ENCODE peak calls at places on chromosomes 16 and 17, in six cellular contexts. One of them, this sample, is unnamed.
A peak's percentile ranks its signal among the peaks of the same experiment; 100 is the strongest.

GRCh38 chr16:60203525-60204124 is 1469.5 kb upstream of the GOT2 start:
- DNase-seq in GM23338: peak; percentile 61
- DNase-seq in Peyer's patch: no peak
- DNase-seq in body of pancreas: no peak
- DNase-seq in BE2C: no peak
- DNase-seq in lung: no peak
- DNase-seq in this sample: no peak

GRCh38 chr16:30473231-30474061 is 904 bp downstream of the ITGAL start:
- DNase-seq in lung: no peak
- DNase-seq in GM23338: no peak
- DNase-seq in body of pancreas: no peak
- DNase-seq in BE2C: no peak
- DNase-seq in Peyer's patch: peak; percentile 59
- DNase-seq in this sample: no peak

GRCh38 chr17:43406676-43407645 is 8.2 kb downstream of the ARL4D start:
- DNase-seq in Peyer's patch: no peak
- DNase-seq in body of pancreas: no peak
- DNase-seq in lung: no peak
- DNase-seq in GM23338: peak; percentile 30
- DNase-seq in BE2C: no peak
- DNase-seq in this sample: peak; percentile 56

GRCh38 chr17:76737676-76738467 is at the start of gene MFSD11:
- DNase-seq in Peyer's patch: peak; percentile 87
- DNase-seq in body of pancreas: peak; percentile 92
- DNase-seq in GM23338: peak; percentile 96
- DNase-seq in lung: peak; percentile 91
- DNase-seq in BE2C: peak; percentile 97
- DNase-seq in this sample: peak; percentile 96

GRCh38 chr16:26672206-26672605 is 394.5 kb upstream of the C16orf82 start:
- DNase-seq in BE2C: no peak
- DNase-seq in lung: no peak
- DNase-seq in GM23338: no peak
- DNase-seq in Peyer's patch: no peak
- DNase-seq in body of pancreas: no peak
- DNase-seq in this sample: no peak

GRCh38 chr17:2777242-2777867 is 18.9 kb upstream of the RAP1GAP2 start:
- DNase-seq in BE2C: no peak
- DNase-seq in lung: no peak
- DNase-seq in Peyer's patch: no peak
- DNase-seq in GM23338: peak; percentile 71
- DNase-seq in body of pancreas: no peak
- DNase-seq in this sample: no peak

GRCh38 chr17:46964315-46965265 is 14.5 kb downstream of the RPRML start:
- DNase-seq in BE2C: no peak
- DNase-seq in Peyer's patch: no peak
- DNase-seq in GM23338: peak; percentile 72
- DNase-seq in body of pancreas: no peak
- DNase-seq in lung: no peak
- DNase-seq in this sample: peak; percentile 38

GRCh38 chr16:75000481-75001081 is 1.8 kb downstream of the ZNRF1 start:
- DNase-seq in lung: no peak
- DNase-seq in body of pancreas: no peak
- DNase-seq in BE2C: peak; percentile 35
- DNase-seq in GM23338: no peak
- DNase-seq in Peyer's patch: no peak
- DNase-seq in this sample: peak; percentile 17

GRCh38 chr17:14464741-14465140 is 163.9 kb downstream of the HS3ST3B1 start:
- DNase-seq in body of pancreas: no peak
- DNase-seq in Peyer's patch: no peak
- DNase-seq in lung: no peak
- DNase-seq in BE2C: no peak
- DNase-seq in GM23338: no peak
- DNase-seq in this sample: peak; percentile 85

GRCh38 chr17:55037828-55038227 is 69.3 kb downstream of the STXBP4 start:
- DNase-seq in Peyer's patch: no peak
- DNase-seq in lung: no peak
- DNase-seq in body of pancreas: no peak
- DNase-seq in BE2C: no peak
- DNase-seq in GM23338: no peak
- DNase-seq in this sample: no peak

GRCh38 chr17:28343491-28343932 is 8.0 kb downstream of the TNFAIP1 start:
- DNase-seq in body of pancreas: no peak
- DNase-seq in Peyer's patch: no peak
- DNase-seq in lung: no peak
- DNase-seq in GM23338: no peak
- DNase-seq in BE2C: no peak
- DNase-seq in this sample: no peak

GRCh38 chr16:23333962-23334361 is 31.9 kb downstream of the SCNN1B start:
- DNase-seq in GM23338: peak; percentile 22
- DNase-seq in BE2C: no peak
- DNase-seq in body of pancreas: no peak
- DNase-seq in lung: no peak
- DNase-seq in Peyer's patch: no peak
- DNase-seq in this sample: no peak

GRCh38 chr17:63429766-63430165 is 16.3 kb downstream of the CYB561 start:
- DNase-seq in BE2C: no peak
- DNase-seq in lung: no peak
- DNase-seq in Peyer's patch: no peak
- DNase-seq in body of pancreas: no peak
- DNase-seq in GM23338: no peak
- DNase-seq in this sample: no peak

GRCh38 chr16:84825896-84826557 is 6.2 kb downstream of the CRISPLD2 start:
- DNase-seq in GM23338: no peak
- DNase-seq in BE2C: no peak
- DNase-seq in lung: no peak
- DNase-seq in Peyer's patch: no peak
- DNase-seq in body of pancreas: no peak
- DNase-seq in this sample: peak; percentile 41

GRCh38 chr16:84827897-84828296 is 8.1 kb downstream of the CRISPLD2 start:
- DNase-seq in Peyer's patch: no peak
- DNase-seq in body of pancreas: no peak
- DNase-seq in lung: no peak
- DNase-seq in GM23338: no peak
- DNase-seq in BE2C: no peak
- DNase-seq in this sample: no peak

GRCh38 chr16:84826558-84826941 is 6.8 kb downstream of the CRISPLD2 start:
- DNase-seq in BE2C: peak; percentile 65
- DNase-seq in GM23338: no peak
- DNase-seq in lung: no peak
- DNase-seq in Peyer's patch: no peak
- DNase-seq in body of pancreas: no peak
- DNase-seq in this sample: no peak

GRCh38 chr16:84828322-84828721 is 8.5 kb downstream of the CRISPLD2 start:
- DNase-seq in Peyer's patch: no peak
- DNase-seq in lung: no peak
- DNase-seq in body of pancreas: no peak
- DNase-seq in BE2C: no peak
- DNase-seq in GM23338: no peak
- DNase-seq in this sample: no peak

GRCh38 chr16:84827131-84827574 is 7.4 kb downstream of the CRISPLD2 start:
- DNase-seq in BE2C: peak; percentile 87
- DNase-seq in GM23338: no peak
- DNase-seq in body of pancreas: no peak
- DNase-seq in Peyer's patch: no peak
- DNase-seq in lung: no peak
- DNase-seq in this sample: no peak
- H3K4me3 ChIP-seq in BE2C: peak overlapping the region; percentile 6
- H3K4me3 ChIP-seq in GM23338: no peak overlapping the region
- H3K4me3 ChIP-seq in body of pancreas: no peak overlapping the region
- H3K4me3 ChIP-seq in Peyer's patch: no peak overlapping the region
- H3K4me3 ChIP-seq in lung: no peak overlapping the region
- H3K4me3 ChIP-seq in this sample: no peak overlapping the region

GRCh38 chr16:19517424-19518089 is 4.3 kb downstream of the GDE1 start:
- DNase-seq in lung: no peak
- DNase-seq in BE2C: no peak
- DNase-seq in body of pancreas: no peak
- DNase-seq in GM23338: no peak
- DNase-seq in Peyer's patch: no peak
- DNase-seq in this sample: peak; percentile 36
- H3K36me3 ChIP-seq in lung: no peaks in the 10 kb centered on the region
- H3K36me3 ChIP-seq in BE2C: peaks cover 28% of the 10 kb centered on the region
- H3K36me3 ChIP-seq in body of pancreas: no peaks in the 10 kb centered on the region
- H3K36me3 ChIP-seq in GM23338: peaks cover 24% of the 10 kb centered on the region
- H3K36me3 ChIP-seq in Peyer's patch: peaks cover 10% of the 10 kb centered on the region
- H3K36me3 ChIP-seq in this sample: peaks cover 29% of the 10 kb centered on the region

GRCh38 chr16:14389359-14389758 is 240.7 kb downstream of the PARN start:
- DNase-seq in Peyer's patch: no peak
- DNase-seq in lung: no peak
- DNase-seq in BE2C: no peak
- DNase-seq in body of pancreas: no peak
- DNase-seq in GM23338: no peak
- DNase-seq in this sample: no peak

GRCh38 chr16:14384745-14385144 is 245.3 kb downstream of the PARN start:
- DNase-seq in GM23338: no peak
- DNase-seq in body of pancreas: no peak
- DNase-seq in lung: no peak
- DNase-seq in BE2C: no peak
- DNase-seq in Peyer's patch: no peak
- DNase-seq in this sample: no peak

GRCh38 chr16:14388243-14388642 is 241.8 kb downstream of the PARN start:
- DNase-seq in BE2C: no peak
- DNase-seq in body of pancreas: no peak
- DNase-seq in GM23338: no peak
- DNase-seq in Peyer's patch: no peak
- DNase-seq in lung: no peak
- DNase-seq in this sample: no peak

DNA sequence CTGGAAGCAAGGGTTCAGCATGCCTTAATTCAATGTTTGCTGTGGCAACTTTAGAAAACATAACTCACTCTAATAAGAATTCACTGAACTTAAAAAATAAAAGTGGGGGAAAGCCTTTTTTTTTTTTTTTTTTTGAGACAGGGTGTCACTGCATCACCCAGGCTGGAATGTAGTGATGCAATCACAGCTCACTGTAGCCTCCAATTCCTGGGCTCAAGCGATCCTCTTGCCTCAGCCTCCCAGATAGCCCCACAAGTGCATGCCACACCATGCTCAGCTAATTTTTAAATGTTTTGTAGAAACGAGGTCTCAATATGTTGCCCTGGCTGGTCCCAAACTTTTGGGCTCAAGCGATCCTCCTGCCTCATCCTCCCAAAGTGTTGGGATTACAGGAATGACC is 243.9 kb downstream of the PARN start:
- DNase-seq in lung: no peak
- DNase-seq in GM23338: no peak
- DNase-seq in Peyer's patch: no peak
- DNase-seq in BE2C: no peak
- DNase-seq in body of pancreas: no peak
- DNase-seq in this sample: no peak
- H3K4me3 ChIP-seq in lung: no peak overlapping the region
- H3K4me3 ChIP-seq in GM23338: no peak overlapping the region
- H3K4me3 ChIP-seq in Peyer's patch: no peak overlapping the region
- H3K4me3 ChIP-seq in BE2C: no peak overlapping the region
- H3K4me3 ChIP-seq in body of pancreas: no peak overlapping the region
- H3K4me3 ChIP-seq in this sample: no peak overlapping the region

DNA sequence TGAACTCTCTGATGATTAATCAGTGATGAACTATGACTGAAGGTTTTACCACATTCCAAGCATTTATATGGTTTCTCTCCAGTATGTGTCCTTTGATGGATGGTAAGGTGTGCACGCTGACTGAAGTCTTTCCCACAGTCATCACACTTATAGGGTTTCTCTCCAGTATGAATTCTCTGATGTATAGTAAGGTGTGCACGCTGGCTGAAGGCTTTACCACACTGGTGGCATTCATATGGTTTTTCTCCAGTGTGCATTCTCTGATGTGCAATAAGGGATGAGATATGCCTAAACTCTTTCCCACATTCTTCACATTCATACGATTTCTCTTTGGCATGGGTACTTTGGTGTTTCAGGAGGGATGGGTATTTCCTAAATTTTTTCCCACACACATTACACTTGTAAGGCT is 16.4 kb downstream of the ZNF287 start:
- DNase-seq in BE2C: no peak
- DNase-seq in lung: no peak
- DNase-seq in Peyer's patch: no peak
- DNase-seq in GM23338: no peak
- DNase-seq in body of pancreas: no peak
- DNase-seq in this sample: no peak
- H3K36me3 ChIP-seq in BE2C: no peaks in the 10 kb centered on the region
- H3K36me3 ChIP-seq in lung: peaks cover 5% of the 10 kb centered on the region
- H3K36me3 ChIP-seq in Peyer's patch: peaks cover 36% of the 10 kb centered on the region
- H3K36me3 ChIP-seq in GM23338: peaks cover 42% of the 10 kb centered on the region
- H3K36me3 ChIP-seq in body of pancreas: peaks cover 9% of the 10 kb centered on the region
- H3K36me3 ChIP-seq in this sample: peaks cover 27% of the 10 kb centered on the region

DNA sequence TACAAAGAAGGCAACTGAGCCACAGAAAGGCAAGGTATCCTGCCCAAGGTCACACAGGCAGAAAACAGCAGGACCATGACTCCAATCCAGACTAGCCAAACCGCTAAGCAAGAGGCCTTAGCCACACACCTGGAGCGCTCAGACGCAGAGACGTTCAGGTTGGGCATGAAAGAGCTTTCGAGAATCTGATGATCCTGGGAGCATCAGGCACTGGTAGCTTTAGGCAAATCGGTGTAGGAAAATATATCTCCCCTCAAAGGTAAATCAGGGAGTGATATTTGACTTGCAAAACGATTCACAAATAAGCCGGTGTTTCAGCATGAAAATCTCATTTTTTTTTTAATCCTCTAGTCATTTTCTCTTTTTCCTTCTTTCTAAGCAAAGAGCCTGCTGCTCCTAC is 279.0 kb downstream of the MRTFB start:
- DNase-seq in body of pancreas: no peak
- DNase-seq in Peyer's patch: no peak
- DNase-seq in lung: no peak
- DNase-seq in GM23338: no peak
- DNase-seq in BE2C: no peak
- DNase-seq in this sample: no peak
- H3K4me3 ChIP-seq in body of pancreas: no peak overlapping the region
- H3K4me3 ChIP-seq in Peyer's patch: no peak overlapping the region
- H3K4me3 ChIP-seq in lung: no peak overlapping the region
- H3K4me3 ChIP-seq in GM23338: no peak overlapping the region
- H3K4me3 ChIP-seq in BE2C: no peak overlapping the region
- H3K4me3 ChIP-seq in this sample: no peak overlapping the region